ENCODE peak calls at places on chromosomes 16 and 17, in nine cellular contexts. L is Panc1, U is prostate gland, V is transverse colon, W is AG04450, F is GM12878, T is fibroblast of lung, M is epithelial cell of esophagus, Q is tibial artery. S is an unnamed sample.

GRCh38 chr17:74389094-74389753 is 21.9 kb downstream of the GPR142 start:
- DNase-seq in L (no peak), U (no peak), V (no peak), W (no peak), F (no peak), T (no peak), M (no peak), Q (no peak), S (no peak)

GRCh38 chr16:14089283-14089823 is 18.2 kb downstream of the MRTFB start:
- DNase-seq in L (no peak), U (no peak), V (no peak), W (no peak), F (no peak), T (no peak), M (no peak), Q (no peak), S (no peak)

GRCh38 chr17:50035421-50035879 is 20.5 kb upstream of the ITGA3 start:
- DNase-seq in L (no peak), U (no peak), V (no peak), W (no peak), F (no peak), T (no peak), M (no peak), Q (no peak), S (no peak)

GRCh38 chr16:73365010-73365409 is 317.1 kb upstream of the ZFHX3 start:
- DNase-seq in L (no peak), U (no peak), V (peak; percentile 11), W (peak; percentile 16), F (no peak), T (peak; percentile 10), M (no peak), Q (no peak), S (no peak)

GRCh38 chr16:55494994-55495421 is 13.9 kb upstream of the LPCAT2 start:
- DNase-seq in L (no peak), U (no peak), V (peak; percentile 45), W (peak; percentile 87), F (no peak), T (peak; percentile 95), M (peak; percentile 82), Q (no peak), S (no peak)

GRCh38 chr16:28830531-28830930 is 7.7 kb downstream of the ATXN2L start:
- DNase-seq in L (no peak), U (no peak), V (no peak), W (no peak), F (no peak), T (no peak), M (no peak), Q (no peak), S (no peak)

GRCh38 chr17:70563301-70563820 is 394.0 kb downstream of the KCNJ2 start:
- DNase-seq in L (no peak), U (no peak), V (peak; percentile 10), W (no peak), F (no peak), T (peak; percentile 24), M (no peak), Q (no peak), S (no peak)

GRCh38 chr17:61635913-61636432 is 45.0 kb upstream of the NACA2 start:
- DNase-seq in L (peak; percentile 47), U (peak; percentile 17), V (peak; percentile 45), W (peak; percentile 29), F (peak; percentile 35), T (peak; percentile 33), M (peak; percentile 68), Q (no peak), S (no peak)

GRCh38 chr16:66510298-66510697 is 39.6 kb downstream of the TK2 start:
- DNase-seq in L (no peak), U (no peak), V (no peak), W (no peak), F (no peak), T (no peak), M (peak; percentile 30), Q (peak; percentile 66), S (no peak)

GRCh38 chr16:8678068-8678927 is 3.9 kb downstream of the ABAT start:
- DNase-seq in L (no peak), U (no peak), V (no peak), W (peak; percentile 18), F (no peak), T (peak; percentile 82), M (peak; percentile 93), Q (no peak), S (no peak)

GRCh38 chr16:10850478-10850850 is 26.5 kb upstream of the CIITA start:
- DNase-seq in L (no peak), U (no peak), V (no peak), W (no peak), F (no peak), T (no peak), M (no peak), Q (no peak), S (no peak)

GRCh38 chr16:85259115-85259830 is 147.0 kb upstream of the CIBAR2 start:
- DNase-seq in L (no peak), U (no peak), V (no peak), W (no peak), F (no peak), T (no peak), M (no peak), Q (no peak), S (no peak)

GRCh38 chr17:78343099-78343432 is 16.8 kb downstream of the SOCS3 start:
- DNase-seq in L (no peak), U (no peak), V (peak; percentile 60), W (no peak), F (no peak), T (peak; percentile 94), M (no peak), Q (peak; percentile 88), S (no peak)

GRCh38 chr16:89325861-89326471 is 108.5 kb downstream of the ZNF778 start:
- DNase-seq in L (no peak), U (no peak), V (peak; percentile 72), W (peak; percentile 77), F (no peak), T (peak; percentile 82), M (peak; percentile 74), Q (peak; percentile 80), S (no peak)

GRCh38 chr16:56477096-56477878 is 25.9 kb downstream of the OGFOD1 start:
- DNase-seq in L (peak; percentile 17), U (no peak), V (no peak), W (peak; percentile 58), F (no peak), T (peak; percentile 94), M (peak; percentile 81), Q (no peak), S (no peak)

GRCh38 chr17:55230716-55231115 is 34.0 kb upstream of the HLF start:
- DNase-seq in L (no peak), U (no peak), V (no peak), W (no peak), F (no peak), T (no peak), M (no peak), Q (no peak), S (no peak)

GRCh38 chr17:6104956-6105355 is 34.8 kb downstream of the WSCD1 start:
- DNase-seq in L (no peak), U (no peak), V (peak; percentile 72), W (no peak), F (no peak), T (no peak), M (no peak), Q (peak; percentile 38), S (no peak)

GRCh38 chr17:34756670-34757021 is 177.3 kb downstream of the TMEM132E start:
- DNase-seq in L (no peak), U (no peak), V (no peak), W (no peak), F (no peak), T (peak; percentile 5), M (no peak), Q (no peak), S (no peak)

GRCh38 chr17:42313773-42314566 is 25.7 kb downstream of the STAT5A start:
- DNase-seq in L (no peak), U (no peak), V (no peak), W (no peak), F (no peak), T (peak; percentile 14), M (peak; percentile 86), Q (no peak), S (no peak)

DNA sequence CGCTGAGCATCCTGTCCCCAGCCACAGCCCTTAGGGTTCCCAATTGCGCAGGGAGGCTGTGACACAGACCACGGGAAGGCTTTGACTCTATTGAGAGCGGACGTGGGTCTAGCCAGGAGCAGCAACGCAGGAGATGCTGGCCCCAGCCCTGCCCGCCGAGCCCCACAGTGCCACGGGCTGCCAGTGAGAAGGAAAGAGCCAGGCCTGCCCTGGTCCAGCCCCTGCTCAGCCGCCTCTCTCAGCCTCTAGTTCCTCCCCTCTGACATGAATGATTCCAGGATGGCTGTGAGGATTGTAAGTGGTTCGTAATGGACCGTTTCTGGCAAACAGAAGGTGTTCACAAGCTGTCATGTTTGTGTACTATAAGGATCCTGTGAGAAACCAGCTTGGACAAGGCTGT is 2.5 kb downstream of the BHLHA9 start:
- DNase-seq in L (no peak), U (no peak), V (no peak), W (no peak), F (no peak), T (no peak), M (no peak), Q (no peak), S (no peak)
- TF ChIP-seq CTCF in L (no peak), U (no peak), V (no peak), W (no peak), F (no peak), T (no peak), M (no peak), Q (no peak), S (no peak)

GRCh38 chr17:4362141-4362540 is 4.3 kb downstream of the UBE2G1 start:
- DNase-seq in L (no peak), U (no peak), V (no peak), W (no peak), F (no peak), T (no peak), M (peak; percentile 32), Q (no peak), S (no peak)
- TF ChIP-seq CTCF in L (no peak), U (no peak), V (no peak), W (no peak), F (no peak), T (no peak), M (peak; percentile 44), Q (no peak), S (peak; percentile 24)

DNA sequence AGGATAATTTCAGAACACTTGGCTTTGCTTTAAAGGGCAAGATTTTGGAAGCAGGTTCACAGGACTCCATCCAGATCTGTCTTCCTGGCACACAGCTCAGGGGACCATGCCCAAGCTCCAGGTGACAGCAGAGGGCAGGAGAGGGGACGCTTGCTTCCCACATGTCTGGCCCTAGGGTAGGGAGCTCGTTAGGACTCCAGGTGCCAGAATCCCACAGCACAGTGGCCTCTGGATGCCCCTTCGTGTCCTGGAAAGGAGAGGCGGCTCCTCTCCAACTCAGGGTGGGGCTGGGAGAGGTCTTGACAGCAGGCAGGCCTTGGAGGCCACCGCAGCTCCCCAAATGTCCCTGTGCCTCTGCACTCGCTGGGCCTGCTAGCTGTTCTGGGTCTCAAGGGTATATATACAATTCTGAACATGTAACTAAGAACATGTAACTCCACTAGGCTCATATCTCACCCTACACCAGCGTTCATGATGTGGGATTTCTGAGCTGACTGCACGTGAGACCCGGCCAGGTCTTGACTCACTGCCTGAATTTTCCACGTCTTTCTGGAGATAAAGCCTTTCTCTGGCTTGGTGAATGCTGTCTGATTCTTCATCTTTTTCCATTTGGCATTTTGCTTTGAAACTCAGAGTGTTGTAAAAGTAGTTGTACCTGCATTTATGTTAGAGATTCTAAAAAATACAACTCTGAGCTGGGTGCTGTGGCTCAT is 52.8 kb downstream of the MARCHF10 start:
- DNase-seq in L (no peak), U (no peak), V (no peak), W (no peak), F (no peak), T (peak; percentile 47), M (no peak), Q (no peak), S (no peak)
- TF ChIP-seq CTCF in L (no peak), U (no peak), V (no peak), W (no peak), F (no peak), T (no peak), M (no peak), Q (no peak), S (no peak)

GRCh38 chr17:28714281-28714680 is 2.6 kb upstream of the PROCA1 start:
- DNase-seq in L (no peak), U (no peak), V (no peak), W (no peak), F (no peak), T (no peak), M (no peak), Q (no peak), S (no peak)
- TF ChIP-seq CTCF in L (no peak), U (no peak), V (no peak), W (no peak), F (peak; percentile 10), T (no peak), M (no peak), Q (no peak), S (no peak)

S was measured in D721Med.